ENCODE peak calls at places on chromosome 2, in seven cellular contexts. B is AG04449, C is tibial artery, T is pancreas, I is suprapubic skin, K is PC-3, J is choroid plexus epithelial cell. S is an unnamed sample.

GRCh38 chr2:165745916-165746315 is 48.1 kb downstream of the GALNT3 start:
- DNase-seq in B (no peak), C (no peak), T (no peak), I (no peak), K (peak), J (peak), S (no peak)

GRCh38 chr2:71555798-71556454 is 102.6 kb downstream of the DYSF start:
- DNase-seq in B (no peak), C (no peak), T (peak), I (no peak), K (no peak), J (no peak), S (no peak)

GRCh38 chr2:37575780-37576179 is 95.7 kb downstream of the CDC42EP3 start:
- DNase-seq in B (no peak), C (no peak), T (no peak), I (no peak), K (peak), J (peak), S (no peak)

GRCh38 chr2:172442072-172442895 is 14.9 kb downstream of the ITGA6 start:
- DNase-seq in B (peak), C (no peak), T (peak), I (no peak), K (peak), J (peak), S (no peak)

GRCh38 chr2:214630402-214631035 is 179.0 kb downstream of the BARD1 start:
- DNase-seq in B (peak), C (no peak), T (no peak), I (no peak), K (no peak), J (peak), S (no peak)

GRCh38 chr2:103151046-103151445 is 389.2 kb downstream of the TMEM182 start:
- DNase-seq in B (no peak), C (no peak), T (no peak), I (no peak), K (no peak), J (no peak), S (no peak)

GRCh38 chr2:205682239-205683021 is at the start of gene NRP2:
- DNase-seq in B (no peak), C (peak), T (peak), I (peak), K (peak), J (peak), S (peak)

GRCh38 chr2:100742884-100743283 is 77.1 kb upstream of the NPAS2 start:
- DNase-seq in B (peak), C (no peak), T (no peak), I (no peak), K (no peak), J (peak), S (peak)

GRCh38 chr2:111982822-111983221 is 72.2 kb upstream of the TMEM87B start:
- DNase-seq in B (no peak), C (no peak), T (no peak), I (no peak), K (no peak), J (no peak), S (no peak)

GRCh38 chr2:226797289-226797988 is 2.2 kb downstream of the IRS1 start:
- DNase-seq in B (no peak), C (no peak), T (peak), I (peak), K (peak), J (peak), S (peak)

GRCh38 chr2:176758426-176758825 is 454.2 kb upstream of the HNRNPA3 start:
- DNase-seq in B (no peak), C (no peak), T (no peak), I (no peak), K (no peak), J (no peak), S (no peak)

GRCh38 chr2:88307817-88308216 is 137.7 kb downstream of the THNSL2 start:
- DNase-seq in B (no peak), C (no peak), T (no peak), I (no peak), K (peak), J (peak), S (no peak)

GRCh38 chr2:37205689-37206341 is 9.5 kb downstream of the CEBPZOS start:
- DNase-seq in B (no peak), C (no peak), T (no peak), I (no peak), K (no peak), J (no peak), S (no peak)

GRCh38 chr2:217989221-217989948 is 13.4 kb downstream of the TNS1 start:
- DNase-seq in B (no peak), C (no peak), T (no peak), I (peak), K (no peak), J (no peak), S (no peak)

GRCh38 chr2:21415234-21415633 is 291.5 kb downstream of the TDRD15 start:
- DNase-seq in B (no peak), C (no peak), T (no peak), I (no peak), K (no peak), J (peak), S (no peak)

DNA sequence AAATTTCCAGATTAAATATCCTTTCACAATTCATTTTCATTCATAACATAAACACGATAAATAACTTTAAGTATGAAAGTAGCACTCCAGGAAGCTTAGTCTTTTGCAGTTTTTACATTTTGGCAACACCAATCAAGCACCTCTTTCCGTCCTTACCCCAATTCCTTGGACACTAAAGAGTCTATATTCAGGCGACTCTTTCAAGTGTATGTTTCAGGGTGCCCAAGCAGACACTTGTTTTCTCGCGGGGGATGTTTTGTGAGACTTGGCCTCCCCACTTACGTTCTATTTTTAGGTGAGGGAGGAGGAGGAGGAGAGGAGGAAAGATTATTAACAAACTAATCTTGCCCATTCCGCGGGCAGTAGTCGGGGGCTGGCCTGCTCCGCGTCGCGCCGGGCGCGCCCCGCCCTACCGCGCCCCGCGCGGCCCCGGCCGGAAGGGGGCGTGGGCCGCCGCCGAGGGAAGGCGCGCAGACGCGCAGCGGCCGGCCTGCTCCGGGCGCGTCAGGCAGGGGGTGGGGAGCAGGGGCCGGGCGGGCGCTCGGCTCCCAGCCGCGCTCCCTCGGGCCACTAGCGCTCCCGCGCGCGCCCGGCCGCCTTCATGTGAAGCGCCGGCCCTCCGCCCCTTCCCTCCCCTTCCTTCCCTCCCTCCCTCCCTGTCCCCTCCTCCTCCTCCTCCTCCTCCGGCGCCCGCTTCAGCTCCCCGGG is at the start of gene ITPRID2:
- DNase-seq in B (no peak), C (peak), T (peak), I (peak), K (peak), J (peak), S (peak)
- TF ChIP-seq CTCF in B (no peak), C (no peak), T (no peak), I (no peak), K (no peak), J (no peak), S (no peak)

GRCh38 chr2:144937899-144938298 is 418.0 kb upstream of the ZEB2 start:
- DNase-seq in B (no peak), C (peak), T (no peak), I (no peak), K (no peak), J (peak), S (no peak)

GRCh38 chr2:144936442-144936841 is 416.5 kb upstream of the ZEB2 start:
- DNase-seq in B (no peak), C (no peak), T (no peak), I (no peak), K (no peak), J (no peak), S (no peak)

GRCh38 chr2:144937066-144937465 is 417.1 kb upstream of the ZEB2 start:
- DNase-seq in B (no peak), C (no peak), T (no peak), I (no peak), K (no peak), J (no peak), S (no peak)

GRCh38 chr2:144939590-144939989 is 419.7 kb upstream of the ZEB2 start:
- DNase-seq in B (no peak), C (no peak), T (no peak), I (no peak), K (no peak), J (no peak), S (no peak)

DNA sequence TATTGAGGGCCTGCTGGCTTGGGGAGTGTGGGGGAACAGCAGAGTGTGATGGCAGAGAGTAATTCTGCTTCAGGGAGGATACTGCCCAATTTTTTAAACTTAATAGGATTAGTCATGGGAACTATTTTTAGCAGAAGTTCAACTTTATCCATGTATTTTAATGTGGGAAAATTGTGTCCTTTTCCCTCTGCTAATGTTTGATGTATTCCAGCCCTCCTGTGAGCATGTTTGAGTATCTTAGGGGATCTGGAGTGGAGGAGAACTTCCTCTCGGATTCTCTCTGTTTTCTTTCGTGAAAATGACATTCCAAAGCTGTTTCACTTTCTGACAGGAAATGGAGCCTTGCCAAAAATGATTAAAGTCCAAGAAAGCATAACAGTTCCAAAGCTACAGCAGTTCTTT is 418.4 kb upstream of the ZEB2 start:
- DNase-seq in B (peak), C (no peak), T (no peak), I (no peak), K (peak), J (peak), S (no peak)
- H3K4me3 ChIP-seq in B (no peak), C (peak), T (no peak), I (peak), K (peak), J (no peak), S (no peak)

GRCh38 chr2:140808816-140809215 is 1322.0 kb downstream of the LRP1B start:
- DNase-seq in B (no peak), C (no peak), T (no peak), I (no peak), K (peak), J (peak), S (no peak)
- TF ChIP-seq CTCF in B (no peak), C (no peak), T (no peak), I (no peak), K (peak), J (peak), S (no peak)

DNA sequence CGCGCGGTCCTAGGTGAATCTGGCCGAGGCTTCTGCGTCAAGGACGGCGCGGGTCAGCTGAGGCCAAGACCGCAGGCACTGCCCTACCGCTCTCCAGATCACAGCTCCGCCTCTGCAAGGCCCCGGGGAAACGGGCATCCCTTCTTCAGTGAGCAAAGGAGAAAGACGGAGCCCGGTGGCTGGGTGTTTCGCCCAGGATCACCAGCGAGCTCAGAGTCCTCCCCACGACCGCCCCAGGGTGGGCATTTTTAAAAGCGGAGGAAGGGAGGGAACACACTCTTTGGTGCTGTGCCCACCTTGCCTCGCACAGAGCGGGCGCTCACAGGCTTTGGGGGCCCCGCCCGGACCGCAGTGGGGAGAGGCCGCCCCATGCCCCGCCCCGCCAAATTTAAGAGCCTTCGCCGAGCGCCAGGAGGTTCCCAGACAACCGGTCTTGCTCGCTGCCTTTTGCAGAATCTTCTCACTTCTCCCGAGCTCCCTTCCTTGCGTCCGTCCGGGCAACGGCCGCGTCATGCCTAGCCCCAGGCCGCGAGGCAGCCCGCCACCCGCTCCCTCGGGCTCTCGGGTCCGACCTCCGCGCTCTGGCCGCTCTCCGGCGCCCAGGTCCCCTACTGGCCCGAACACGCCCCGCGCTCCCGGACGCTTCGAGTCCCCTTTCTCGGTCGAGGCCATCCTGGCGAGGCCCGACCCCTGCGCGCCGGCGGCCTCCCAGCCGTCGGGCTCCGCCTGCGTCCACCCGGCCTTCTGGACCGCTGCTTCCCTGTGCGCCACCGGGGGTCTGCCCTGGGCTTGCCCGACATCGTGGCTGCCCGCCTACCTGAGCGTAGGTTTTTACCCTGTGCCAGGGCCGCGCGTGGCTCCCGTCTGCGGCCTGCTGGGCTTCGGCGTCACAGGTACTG is at the start of gene NOTO:
- DNase-seq in B (no peak), C (no peak), T (no peak), I (no peak), K (no peak), J (no peak), S (no peak)
- H3K4me3 ChIP-seq in B (peak), C (peak), T (no peak), I (peak), K (peak), J (no peak), S (no peak)